ENCODE peak calls at places on chromosomes 12 and 14, in six cellular contexts. G is HCT116, W is lower lobe of right lung, N is tibial artery, D is IMR-90, V is PC-3. H is an unnamed sample. For H3K27me3 and H3K4me1, the result is how much of the 10 kb centered on the place peaks cover.

GRCh38 chr12:21788089-21788983 is 13.8 kb upstream of the KCNJ8 start:
- DNase-seq in G (no peak), W (no peak), N (no peak), D (no peak), V (no peak), H (no peak)

GRCh38 chr14:75359098-75359497 is 68.7 kb upstream of the JDP2 start:
- DNase-seq in G (no peak), W (no peak), N (no peak), D (no peak), V (no peak), H (no peak)

GRCh38 chr12:6843118-6843902 is 2.6 kb downstream of the GNB3 start:
- DNase-seq in G (no peak), W (no peak), N (no peak), D (no peak), V (peak), H (no peak)

GRCh38 chr12:29921307-29921706 is 137.6 kb upstream of the TMTC1 start:
- DNase-seq in G (peak), W (no peak), N (no peak), D (peak), V (peak), H (no peak)

GRCh38 chr12:123532808-123533649 is 490 bp downstream of the RILPL1 start:
- DNase-seq in G (no peak), W (peak), N (peak), D (peak), V (peak), H (peak)

GRCh38 chr12:57473392-57473791 is 6.3 kb downstream of the ARHGAP9 start:
- DNase-seq in G (no peak), W (no peak), N (no peak), D (no peak), V (no peak), H (no peak)

GRCh38 chr12:2083008-2083407 is 30.2 kb downstream of the CACNA1C start:
- DNase-seq in G (no peak), W (no peak), N (no peak), D (peak), V (no peak), H (no peak)

GRCh38 chr14:52695481-52696091 is at the start of gene ERO1A:
- DNase-seq in G (no peak), W (peak), N (peak), D (peak), V (peak), H (peak)

GRCh38 chr12:32367381-32367780 is 32.0 kb upstream of the FGD4 start:
- DNase-seq in G (no peak), W (no peak), N (no peak), D (no peak), V (no peak), H (no peak)

GRCh38 chr14:68403191-68403781 is 389.6 kb downstream of the ZFP36L1 start:
- DNase-seq in G (no peak), W (no peak), N (no peak), D (no peak), V (no peak), H (no peak)

GRCh38 chr14:77033622-77034521 is 5.4 kb upstream of the IRF2BPL start:
- DNase-seq in G (no peak), W (peak), N (peak), D (peak), V (peak), H (peak)

GRCh38 chr12:117699118-117699517 is 269.7 kb downstream of the KSR2 start:
- DNase-seq in G (no peak), W (no peak), N (no peak), D (no peak), V (peak), H (no peak)

GRCh38 chr14:72781476-72782181 is 112.3 kb downstream of the DPF3 start:
- DNase-seq in G (no peak), W (no peak), N (no peak), D (peak), V (peak), H (no peak)

GRCh38 chr12:67855103-67855502 is 134.1 kb upstream of the IFNG-AS1 start:
- DNase-seq in G (no peak), W (no peak), N (no peak), D (no peak), V (no peak), H (no peak)

GRCh38 chr14:20714593-20715250 is 26.2 kb downstream of the ANG start:
- DNase-seq in G (no peak), W (peak), N (peak), D (peak), V (peak), H (peak)

DNA sequence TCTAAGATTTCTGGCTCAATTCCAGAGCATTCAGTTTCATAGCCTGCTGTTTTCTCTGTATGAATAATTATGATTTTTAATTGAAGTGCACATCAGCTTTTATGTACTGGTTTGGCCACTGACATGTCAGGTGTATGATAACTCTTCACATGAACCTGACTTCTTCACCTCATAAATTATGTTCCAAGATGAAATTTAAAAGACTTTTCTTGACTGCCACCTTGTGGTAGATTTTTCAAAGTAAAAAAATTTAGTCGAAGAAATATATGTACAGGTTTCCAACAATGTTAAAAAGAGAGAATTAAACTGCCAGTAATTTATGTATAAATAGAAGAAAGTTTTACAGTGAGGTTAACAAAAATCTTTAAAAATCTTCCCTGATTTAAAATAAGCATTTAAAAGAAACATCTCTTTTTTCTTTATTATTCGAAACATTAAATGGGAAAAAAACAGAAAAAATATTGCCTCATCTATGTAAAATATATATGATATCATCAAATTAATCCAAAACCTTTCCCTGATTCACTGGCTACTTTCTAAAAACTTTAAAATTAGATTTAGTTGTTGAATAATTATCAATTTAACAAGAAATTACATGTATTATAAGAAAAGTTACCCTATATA is 124.9 kb upstream of the ATXN7L3B start:
- DNase-seq in G (peak), W (no peak), N (no peak), D (peak), V (peak), H (no peak)
- TF ChIP-seq CTCF in G (peak), W (peak), N (no peak), D (peak), V (peak), H (peak)

DNA sequence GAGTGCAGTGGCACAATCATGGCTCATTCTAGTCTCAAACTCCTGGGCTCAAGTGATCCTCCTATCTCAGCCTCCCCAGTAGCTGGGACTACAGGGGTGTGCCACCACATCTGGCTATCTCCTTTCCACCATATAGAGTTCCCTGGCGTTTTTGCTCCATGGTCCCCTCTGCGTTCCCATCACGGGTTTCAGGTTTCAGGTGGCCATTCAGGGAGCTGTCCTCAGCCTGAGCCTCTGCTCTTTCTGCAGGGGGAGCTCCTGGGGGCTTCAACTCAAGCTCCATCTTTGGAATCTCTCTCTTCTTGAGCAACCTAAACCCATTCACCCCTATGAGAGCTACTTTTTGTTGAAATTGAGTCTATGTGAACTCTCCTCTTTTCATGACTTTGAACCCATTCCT is 11.6 kb downstream of the SMIM41 start:
- DNase-seq in G (no peak), W (no peak), N (no peak), D (no peak), V (no peak), H (no peak)
- H3K27me3 ChIP-seq in G (under half), W (under half), N (under half), D (under half), V (under half), H (under half)

GRCh38 chr14:92930737-92931602 is 8.0 kb downstream of the CHGA start:
- DNase-seq in G (no peak), W (no peak), N (no peak), D (no peak), V (no peak), H (no peak)

GRCh38 chr14:92928258-92928629 is 5.3 kb downstream of the CHGA start:
- DNase-seq in G (no peak), W (no peak), N (no peak), D (no peak), V (no peak), H (no peak)

GRCh38 chr14:92928961-92929688 is 6.2 kb downstream of the CHGA start:
- DNase-seq in G (no peak), W (no peak), N (no peak), D (no peak), V (no peak), H (no peak)

GRCh38 chr14:92931681-92932447 is 8.9 kb downstream of the CHGA start:
- DNase-seq in G (no peak), W (no peak), N (no peak), D (no peak), V (no peak), H (no peak)

GRCh38 chr14:92929689-92930608 is 7.0 kb downstream of the CHGA start:
- DNase-seq in G (no peak), W (no peak), N (no peak), D (no peak), V (no peak), H (no peak)
- H3K4me1 ChIP-seq in G (under half), W (under half), N (under half), D (under half), V (under half), H (under half)

GRCh38 chr14:95699397-95699796 is 13.2 kb downstream of the TCL1B start:
- DNase-seq in G (no peak), W (no peak), N (no peak), D (no peak), V (no peak), H (no peak)

GRCh38 chr14:95697764-95698163 is 11.5 kb downstream of the TCL1B start:
- DNase-seq in G (no peak), W (no peak), N (no peak), D (no peak), V (no peak), H (no peak)

GRCh38 chr14:95696741-95697140 is 10.5 kb downstream of the TCL1B start:
- DNase-seq in G (no peak), W (no peak), N (no peak), D (no peak), V (no peak), H (no peak)

GRCh38 chr14:95700221-95700976 is 13.5 kb downstream of the TCL1A start:
- DNase-seq in G (no peak), W (no peak), N (no peak), D (no peak), V (no peak), H (no peak)

DNA sequence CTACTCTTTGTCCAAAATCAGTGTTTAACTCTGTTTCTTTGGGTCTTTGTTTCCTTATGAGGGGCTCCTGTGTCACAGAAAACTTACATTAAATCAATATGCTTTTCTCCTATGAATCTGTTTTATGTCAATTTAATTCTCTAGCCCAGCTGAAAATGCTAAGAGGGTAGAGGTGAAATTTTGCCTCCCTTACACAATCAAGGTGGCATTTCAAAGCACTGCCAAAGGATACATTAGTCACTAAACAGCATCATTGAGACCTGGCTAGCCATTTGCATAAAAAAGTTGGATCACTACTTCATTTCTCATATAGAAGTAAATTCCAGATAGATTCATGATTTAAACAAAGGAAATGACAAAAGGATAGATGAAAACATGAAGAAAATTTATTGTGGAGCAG is 12.1 kb downstream of the TCL1B start:
- DNase-seq in G (no peak), W (no peak), N (no peak), D (no peak), V (no peak), H (no peak)
- TF ChIP-seq CTCF in G (no peak), W (no peak), N (no peak), D (no peak), V (no peak), H (no peak)

DNA sequence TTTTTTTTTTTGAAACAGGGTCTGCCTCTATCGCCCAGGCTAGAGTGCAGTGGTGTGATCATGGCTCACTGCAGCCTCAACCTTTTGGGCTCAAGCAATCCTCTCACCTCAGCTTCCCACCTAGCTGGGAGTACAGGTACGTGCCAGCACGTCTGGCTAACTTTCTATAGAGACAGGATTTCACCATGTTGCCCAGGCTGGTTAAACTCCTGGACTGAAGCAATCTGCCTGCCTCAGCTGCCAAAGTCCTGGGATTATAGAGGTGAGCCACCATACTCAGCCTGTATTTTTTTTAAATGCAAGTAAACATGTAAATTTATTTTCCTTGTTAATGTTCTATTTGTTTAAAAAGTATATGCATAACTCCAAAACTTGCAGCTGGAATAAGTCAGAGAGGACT is 80.4 kb downstream of the EEA1 start:
- DNase-seq in G (no peak), W (no peak), N (no peak), D (no peak), V (no peak), H (no peak)
- H3K27me3 ChIP-seq in G (under half), W (under half), N (under half), D (under half), V (under half), H (under half)

H was measured in pancreas.